ENCODE peak calls at places on chromosomes 16 and 17, in five cellular contexts. Z is GOT3, Q is left lung, K is Daoy, B is stromal cell of bone marrow. R is an unnamed sample.
A peak's percentile ranks its signal among the peaks of the same experiment; 100 is the strongest.

GRCh38 chr17:74810699-74811485 is 34.7 kb upstream of the NAT9 start:
- DNase-seq in K (no peak), Q (no peak), B (no peak), Z (no peak), R (no peak)

GRCh38 chr16:83390759-83391158 is 417.0 kb upstream of the HSBP1 start:
- DNase-seq in Z (no peak), K (no peak), Q (no peak), B (no peak), R (no peak)

GRCh38 chr17:79707931-79708891 is 22.5 kb upstream of the ENPP7 start:
- DNase-seq in Q (no peak), Z (no peak), K (peak; percentile 60), B (peak; percentile 11), R (peak; percentile 18)

GRCh38 chr17:8060274-8060673 is 21.4 kb downstream of the ALOX15B start:
- DNase-seq in B (peak; percentile 57), Z (no peak), Q (no peak), K (peak; percentile 47), R (peak; percentile 46)

GRCh38 chr17:50461550-50462132 is 7.0 kb downstream of the CHAD start:
- DNase-seq in Z (no peak), Q (no peak), K (no peak), B (no peak), R (no peak)

GRCh38 chr17:83176956-83177583 is 97.7 kb downstream of the METRNL start:
- DNase-seq in Q (peak; percentile 10), K (no peak), Z (no peak), B (no peak), R (no peak)

GRCh38 chr17:74514632-74515035 is 16.6 kb downstream of the CD300LB start:
- DNase-seq in Q (no peak), K (no peak), B (no peak), Z (no peak), R (peak; percentile 3)

GRCh38 chr16:31183432-31184428 is 3.8 kb downstream of the FUS start:
- DNase-seq in Q (no peak), Z (no peak), K (no peak), B (no peak), R (no peak)

GRCh38 chr17:67671492-67671891 is 46.2 kb upstream of the NOL11 start:
- DNase-seq in B (no peak), K (no peak), Z (no peak), Q (no peak), R (no peak)

GRCh38 chr17:6303664-6304063 is 131.3 kb downstream of the AIPL1 start:
- DNase-seq in Z (no peak), Q (no peak), B (no peak), K (peak; percentile 59), R (no peak)

GRCh38 chr16:15874745-15875314 is 13.6 kb downstream of the CEP20 start:
- DNase-seq in K (peak; percentile 62), Q (peak; percentile 42), B (peak; percentile 74), Z (no peak), R (peak; percentile 66)

GRCh38 chr17:56913000-56913866 is 616 bp downstream of the TRIM25 start:
- DNase-seq in K (no peak), Q (peak; percentile 61), Z (no peak), B (no peak), R (no peak)

GRCh38 chr17:10021239-10021638 is 116.2 kb upstream of the RCVRN start:
- DNase-seq in K (no peak), B (no peak), Z (no peak), Q (peak; percentile 67), R (no peak)

GRCh38 chr17:57916925-57917858 is 38.0 kb downstream of the CUEDC1 start:
- DNase-seq in B (no peak), Q (peak; percentile 68), Z (no peak), K (no peak), R (no peak)

GRCh38 chr17:56358651-56359050 is 205.4 kb downstream of the ANKFN1 start:
- DNase-seq in B (no peak), Z (no peak), K (peak; percentile 27), Q (no peak), R (no peak)

GRCh38 chr17:77089118-77089477 is 51.7 kb upstream of the SEC14L1 start:
- DNase-seq in Z (no peak), K (no peak), B (no peak), Q (no peak), R (no peak)

GRCh38 chr17:59641799-59642484 is 22.2 kb downstream of the CLTC start:
- DNase-seq in Q (no peak), B (no peak), K (no peak), Z (no peak), R (no peak)

GRCh38 chr17:38728290-38728831 is 1.8 kb upstream of the CISD3 start:
- DNase-seq in B (no peak), Q (no peak), Z (no peak), K (no peak), R (no peak)

GRCh38 chr16:80824623-80825364 is 20.4 kb upstream of the CDYL2 start:
- DNase-seq in Q (no peak), B (peak; percentile 38), Z (no peak), K (peak; percentile 46), R (peak; percentile 51)

GRCh38 chr16:60945225-60945624 is 1091.0 kb downstream of the CDH8 start:
- DNase-seq in K (no peak), Q (no peak), B (no peak), Z (no peak), R (no peak)

GRCh38 chr16:83552193-83552592 is 255.6 kb upstream of the HSBP1 start:
- DNase-seq in Z (no peak), Q (no peak), B (peak; percentile 14), K (peak; percentile 71), R (no peak)

GRCh38 chr16:62503073-62503472 is 466.8 kb upstream of the CDH8 start:
- DNase-seq in K (no peak), Z (no peak), Q (no peak), B (no peak), R (no peak)

GRCh38 chr17:2101448-2102257 is 46.8 kb downstream of the HIC1 start:
- DNase-seq in Z (no peak), K (no peak), Q (peak; percentile 79), B (no peak), R (no peak)

GRCh38 chr17:76123127-76123499 is 17.9 kb downstream of the FOXJ1 start:
- DNase-seq in Q (no peak), K (no peak), B (no peak), Z (no peak), R (no peak)

GRCh38 chr16:75506567-75506966 is 11.3 kb upstream of the CHST6 start:
- DNase-seq in Q (peak; percentile 47), K (peak; percentile 25), B (peak; percentile 93), Z (no peak), R (peak; percentile 79)

GRCh38 chr17:67532326-67532871 is 155.3 kb downstream of the PITPNC1 start:
- DNase-seq in K (no peak), Q (no peak), Z (no peak), B (no peak), R (no peak)

GRCh38 chr16:1777375-1778199 is 4.7 kb upstream of the MRPS34 start:
- DNase-seq in K (no peak), Q (no peak), Z (no peak), B (no peak), R (no peak)

GRCh38 chr16:16020291-16020690 is 70.9 kb downstream of the ABCC1 start:
- DNase-seq in Z (no peak), B (no peak), Q (no peak), K (no peak), R (no peak)

GRCh38 chr17:40547079-40547784 is 18.0 kb downstream of the CCR7 start:
- DNase-seq in Z (no peak), B (no peak), K (peak; percentile 70), Q (no peak), R (no peak)